ENCODE peak calls at places on chromosomes 4 and X, in seven cellular contexts. One of them, this sample, is unnamed. For H3K27me3, the result is how much of the 10 kb centered on the place peaks cover.

GRCh38 chr4:32196950-32197688 is 1477.0 kb downstream of the PCDH7 start:
- DNase-seq in suprapubic skin: no peak
- DNase-seq in mammary epithelial cell: no peak
- DNase-seq in heart right ventricle: no peak
- DNase-seq in left ventricle myocardium inferior: no peak
- DNase-seq in spleen: no peak
- DNase-seq in upper lobe of right lung: no peak
- DNase-seq in this sample: no peak

GRCh38 chrX:136742721-136743379 is 37.9 kb downstream of the ARHGEF6 start:
- DNase-seq in mammary epithelial cell: no peak
- DNase-seq in left ventricle myocardium inferior: no peak
- DNase-seq in suprapubic skin: no peak
- DNase-seq in spleen: no peak
- DNase-seq in upper lobe of right lung: no peak
- DNase-seq in heart right ventricle: no peak
- DNase-seq in this sample: no peak

GRCh38 chr4:104940927-104941326 is 205.7 kb upstream of the TET2 start:
- DNase-seq in suprapubic skin: no peak
- DNase-seq in mammary epithelial cell: no peak
- DNase-seq in spleen: no peak
- DNase-seq in heart right ventricle: no peak
- DNase-seq in left ventricle myocardium inferior: no peak
- DNase-seq in upper lobe of right lung: no peak
- DNase-seq in this sample: no peak

GRCh38 chr4:85707591-85707990 is 232.6 kb downstream of the ARHGAP24 start:
- DNase-seq in spleen: no peak
- DNase-seq in upper lobe of right lung: no peak
- DNase-seq in suprapubic skin: no peak
- DNase-seq in left ventricle myocardium inferior: no peak
- DNase-seq in mammary epithelial cell: no peak
- DNase-seq in heart right ventricle: no peak
- DNase-seq in this sample: no peak

GRCh38 chr4:158033416-158033863 is 139.4 kb downstream of the GASK1B start:
- DNase-seq in heart right ventricle: peak
- DNase-seq in upper lobe of right lung: no peak
- DNase-seq in mammary epithelial cell: peak
- DNase-seq in left ventricle myocardium inferior: no peak
- DNase-seq in suprapubic skin: no peak
- DNase-seq in spleen: no peak
- DNase-seq in this sample: no peak

GRCh38 chr4:11669156-11669555 is 240.5 kb upstream of the HS3ST1 start:
- DNase-seq in mammary epithelial cell: peak
- DNase-seq in left ventricle myocardium inferior: no peak
- DNase-seq in upper lobe of right lung: no peak
- DNase-seq in heart right ventricle: no peak
- DNase-seq in suprapubic skin: no peak
- DNase-seq in spleen: no peak
- DNase-seq in this sample: no peak

GRCh38 chr4:42483426-42484379 is 86.4 kb downstream of the SHISA3 start:
- DNase-seq in suprapubic skin: no peak
- DNase-seq in left ventricle myocardium inferior: no peak
- DNase-seq in mammary epithelial cell: no peak
- DNase-seq in upper lobe of right lung: no peak
- DNase-seq in spleen: no peak
- DNase-seq in heart right ventricle: no peak
- DNase-seq in this sample: no peak

GRCh38 chr4:83662204-83662603 is 126.3 kb downstream of the GPAT3 start:
- DNase-seq in mammary epithelial cell: no peak
- DNase-seq in upper lobe of right lung: no peak
- DNase-seq in heart right ventricle: no peak
- DNase-seq in left ventricle myocardium inferior: no peak
- DNase-seq in suprapubic skin: no peak
- DNase-seq in spleen: no peak
- DNase-seq in this sample: no peak

GRCh38 chrX:114842181-114842580 is 175.2 kb downstream of the IL13RA2 start:
- DNase-seq in spleen: no peak
- DNase-seq in mammary epithelial cell: no peak
- DNase-seq in suprapubic skin: no peak
- DNase-seq in heart right ventricle: no peak
- DNase-seq in upper lobe of right lung: no peak
- DNase-seq in left ventricle myocardium inferior: no peak
- DNase-seq in this sample: no peak

GRCh38 chr4:140252144-140252741 is 98.3 kb upstream of the MAML3 start:
- DNase-seq in mammary epithelial cell: no peak
- DNase-seq in left ventricle myocardium inferior: no peak
- DNase-seq in suprapubic skin: no peak
- DNase-seq in heart right ventricle: no peak
- DNase-seq in upper lobe of right lung: peak
- DNase-seq in spleen: no peak
- DNase-seq in this sample: no peak

GRCh38 chrX:65522739-65523372 is 11.7 kb downstream of the LAS1L start:
- DNase-seq in left ventricle myocardium inferior: no peak
- DNase-seq in mammary epithelial cell: peak
- DNase-seq in heart right ventricle: no peak
- DNase-seq in spleen: no peak
- DNase-seq in upper lobe of right lung: no peak
- DNase-seq in suprapubic skin: no peak
- DNase-seq in this sample: no peak

GRCh38 chr4:93174598-93174997 is 654.0 kb upstream of the ATOH1 start:
- DNase-seq in upper lobe of right lung: no peak
- DNase-seq in left ventricle myocardium inferior: no peak
- DNase-seq in spleen: no peak
- DNase-seq in mammary epithelial cell: no peak
- DNase-seq in suprapubic skin: no peak
- DNase-seq in heart right ventricle: no peak
- DNase-seq in this sample: no peak

GRCh38 chr4:155032521-155033229 is 175.8 kb upstream of the NPY2R start:
- DNase-seq in suprapubic skin: no peak
- DNase-seq in upper lobe of right lung: no peak
- DNase-seq in spleen: no peak
- DNase-seq in heart right ventricle: no peak
- DNase-seq in mammary epithelial cell: no peak
- DNase-seq in left ventricle myocardium inferior: no peak
- DNase-seq in this sample: no peak

GRCh38 chrX:150849996-150850720 is 48.3 kb downstream of the CD99L2 start:
- DNase-seq in mammary epithelial cell: peak
- DNase-seq in upper lobe of right lung: no peak
- DNase-seq in suprapubic skin: no peak
- DNase-seq in heart right ventricle: no peak
- DNase-seq in left ventricle myocardium inferior: no peak
- DNase-seq in spleen: no peak
- DNase-seq in this sample: no peak

GRCh38 chr4:106585920-106586349 is 217.4 kb upstream of the GIMD1 start:
- DNase-seq in heart right ventricle: no peak
- DNase-seq in mammary epithelial cell: peak
- DNase-seq in spleen: no peak
- DNase-seq in upper lobe of right lung: no peak
- DNase-seq in left ventricle myocardium inferior: no peak
- DNase-seq in suprapubic skin: no peak
- DNase-seq in this sample: no peak
- H3K27ac ChIP-seq in heart right ventricle: no peak
- H3K27ac ChIP-seq in mammary epithelial cell: peak
- H3K27ac ChIP-seq in spleen: no peak
- H3K27ac ChIP-seq in upper lobe of right lung: no peak
- H3K27ac ChIP-seq in left ventricle myocardium inferior: no peak
- H3K27ac ChIP-seq in suprapubic skin: no peak
- H3K27ac ChIP-seq in this sample: no peak

GRCh38 chr4:102760645-102761477 is at the start of gene MANBA:
- DNase-seq in left ventricle myocardium inferior: peak
- DNase-seq in upper lobe of right lung: peak
- DNase-seq in spleen: peak
- DNase-seq in mammary epithelial cell: peak
- DNase-seq in suprapubic skin: peak
- DNase-seq in heart right ventricle: peak
- DNase-seq in this sample: peak
- TF ChIP-seq CTCF in left ventricle myocardium inferior: no peak
- TF ChIP-seq CTCF in upper lobe of right lung: no peak
- TF ChIP-seq CTCF in spleen: no peak
- TF ChIP-seq CTCF in mammary epithelial cell: no peak
- TF ChIP-seq CTCF in suprapubic skin: no peak
- TF ChIP-seq CTCF in heart right ventricle: no peak
- TF ChIP-seq CTCF in this sample: no peak

DNA sequence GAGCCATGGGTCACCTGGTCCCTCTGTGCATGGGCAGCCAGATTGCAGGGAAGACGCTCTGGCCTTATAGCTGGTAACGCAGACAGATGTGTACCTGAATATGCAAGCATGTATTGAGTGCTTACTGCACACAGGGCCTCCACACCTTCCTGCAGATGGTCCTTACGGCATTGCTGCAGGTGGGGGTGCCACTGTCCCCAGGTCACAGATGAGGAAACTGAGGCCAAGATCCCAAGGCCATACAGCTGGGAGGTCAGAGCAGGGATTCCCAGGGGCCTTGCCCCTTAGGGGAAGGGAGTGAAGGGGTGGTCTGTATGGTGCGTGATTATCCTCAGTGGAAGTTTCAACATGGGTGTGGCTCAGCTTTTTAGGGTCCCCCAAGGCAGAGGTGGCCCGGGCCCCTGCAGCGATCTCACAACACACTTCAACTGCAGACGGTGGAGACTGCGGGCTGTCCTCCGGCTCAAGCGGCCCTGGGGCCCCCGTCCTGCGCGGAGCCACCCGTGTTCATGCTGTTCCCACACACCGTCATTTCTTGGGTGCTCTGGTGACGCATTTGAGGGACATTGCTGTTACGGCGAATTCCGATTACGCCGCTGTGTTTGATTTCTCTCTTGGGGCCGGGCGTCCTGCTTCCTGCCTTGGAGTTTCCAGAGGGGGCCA is 8.1 kb downstream of the DOK7 start:
- DNase-seq in left ventricle myocardium inferior: no peak
- DNase-seq in suprapubic skin: no peak
- DNase-seq in upper lobe of right lung: no peak
- DNase-seq in mammary epithelial cell: no peak
- DNase-seq in heart right ventricle: no peak
- DNase-seq in spleen: peak
- DNase-seq in this sample: no peak
- H3K27me3 ChIP-seq in left ventricle myocardium inferior: under half
- H3K27me3 ChIP-seq in suprapubic skin: half or more
- H3K27me3 ChIP-seq in upper lobe of right lung: under half
- H3K27me3 ChIP-seq in mammary epithelial cell: under half
- H3K27me3 ChIP-seq in heart right ventricle: under half
- H3K27me3 ChIP-seq in spleen: under half
- H3K27me3 ChIP-seq in this sample: under half

GRCh38 chr4:147737623-147738022 is 5.7 kb downstream of the ARHGAP10 start:
- DNase-seq in heart right ventricle: no peak
- DNase-seq in spleen: no peak
- DNase-seq in upper lobe of right lung: no peak
- DNase-seq in left ventricle myocardium inferior: no peak
- DNase-seq in mammary epithelial cell: no peak
- DNase-seq in suprapubic skin: no peak
- DNase-seq in this sample: no peak

GRCh38 chr4:147736458-147736857 is 4.6 kb downstream of the ARHGAP10 start:
- DNase-seq in spleen: no peak
- DNase-seq in heart right ventricle: no peak
- DNase-seq in mammary epithelial cell: peak
- DNase-seq in suprapubic skin: no peak
- DNase-seq in upper lobe of right lung: no peak
- DNase-seq in left ventricle myocardium inferior: no peak
- DNase-seq in this sample: no peak

GRCh38 chr4:147734496-147734895 is 2.6 kb downstream of the ARHGAP10 start:
- DNase-seq in left ventricle myocardium inferior: no peak
- DNase-seq in spleen: no peak
- DNase-seq in mammary epithelial cell: no peak
- DNase-seq in upper lobe of right lung: no peak
- DNase-seq in heart right ventricle: no peak
- DNase-seq in suprapubic skin: no peak
- DNase-seq in this sample: no peak

GRCh38 chr4:147733614-147734344 is 1.9 kb downstream of the ARHGAP10 start:
- DNase-seq in upper lobe of right lung: no peak
- DNase-seq in heart right ventricle: peak
- DNase-seq in left ventricle myocardium inferior: peak
- DNase-seq in spleen: no peak
- DNase-seq in suprapubic skin: no peak
- DNase-seq in mammary epithelial cell: peak
- DNase-seq in this sample: no peak

GRCh38 chr4:147735413-147736301 is 3.8 kb downstream of the ARHGAP10 start:
- DNase-seq in suprapubic skin: no peak
- DNase-seq in upper lobe of right lung: no peak
- DNase-seq in mammary epithelial cell: no peak
- DNase-seq in spleen: no peak
- DNase-seq in heart right ventricle: no peak
- DNase-seq in left ventricle myocardium inferior: no peak
- DNase-seq in this sample: no peak
- H3K27ac ChIP-seq in suprapubic skin: no peak
- H3K27ac ChIP-seq in upper lobe of right lung: no peak
- H3K27ac ChIP-seq in mammary epithelial cell: peak
- H3K27ac ChIP-seq in spleen: no peak
- H3K27ac ChIP-seq in heart right ventricle: peak
- H3K27ac ChIP-seq in left ventricle myocardium inferior: peak
- H3K27ac ChIP-seq in this sample: no peak

GRCh38 chr4:88284378-88285234 is at the start of gene PPM1K:
- DNase-seq in spleen: peak
- DNase-seq in mammary epithelial cell: peak
- DNase-seq in suprapubic skin: peak
- DNase-seq in left ventricle myocardium inferior: peak
- DNase-seq in upper lobe of right lung: peak
- DNase-seq in heart right ventricle: peak
- DNase-seq in this sample: peak
- TF ChIP-seq CTCF in spleen: peak
- TF ChIP-seq CTCF in mammary epithelial cell: no peak
- TF ChIP-seq CTCF in suprapubic skin: no peak
- TF ChIP-seq CTCF in left ventricle myocardium inferior: peak
- TF ChIP-seq CTCF in upper lobe of right lung: peak
- TF ChIP-seq CTCF in heart right ventricle: peak
- TF ChIP-seq CTCF in this sample: peak

DNA sequence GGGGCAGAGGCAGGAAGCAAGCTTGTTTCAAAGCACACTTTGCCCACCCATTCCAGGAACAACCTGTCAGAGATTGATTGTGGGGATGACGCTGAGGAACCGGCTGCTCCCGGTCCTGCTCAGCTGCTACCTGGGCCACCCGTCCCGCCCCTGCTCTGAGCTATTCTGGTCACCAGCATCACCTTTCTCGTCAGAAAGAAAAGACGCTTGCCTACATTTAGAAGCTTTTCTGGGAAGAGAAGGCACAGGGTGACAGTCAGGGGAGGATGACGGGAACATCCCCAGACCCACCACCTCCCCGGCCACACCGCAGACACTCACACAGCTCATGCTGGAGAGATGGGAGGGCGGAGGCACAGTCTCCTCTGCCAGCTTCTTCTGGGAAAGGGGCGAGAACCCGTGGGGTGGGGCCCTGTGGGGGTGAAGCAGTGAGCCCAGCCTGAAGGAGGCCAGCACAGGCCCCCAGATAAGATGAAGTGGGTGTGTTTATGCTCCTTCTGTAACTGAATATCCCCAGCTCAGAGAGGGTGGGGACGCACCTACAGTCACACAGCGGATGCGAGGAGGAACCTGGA is 81.8 kb downstream of the CPZ start:
- DNase-seq in spleen: peak
- DNase-seq in left ventricle myocardium inferior: no peak
- DNase-seq in heart right ventricle: no peak
- DNase-seq in suprapubic skin: no peak
- DNase-seq in mammary epithelial cell: no peak
- DNase-seq in upper lobe of right lung: no peak
- DNase-seq in this sample: no peak
- H3K27me3 ChIP-seq in spleen: under half
- H3K27me3 ChIP-seq in left ventricle myocardium inferior: half or more
- H3K27me3 ChIP-seq in heart right ventricle: under half
- H3K27me3 ChIP-seq in suprapubic skin: under half
- H3K27me3 ChIP-seq in mammary epithelial cell: under half
- H3K27me3 ChIP-seq in upper lobe of right lung: under half
- H3K27me3 ChIP-seq in this sample: under half

GRCh38 chr4:47862297-47862696 is 24.4 kb upstream of the CORIN start:
- DNase-seq in suprapubic skin: no peak
- DNase-seq in upper lobe of right lung: no peak
- DNase-seq in left ventricle myocardium inferior: no peak
- DNase-seq in spleen: no peak
- DNase-seq in heart right ventricle: no peak
- DNase-seq in mammary epithelial cell: no peak
- DNase-seq in this sample: no peak
- H3K27ac ChIP-seq in suprapubic skin: no peak
- H3K27ac ChIP-seq in upper lobe of right lung: no peak
- H3K27ac ChIP-seq in left ventricle myocardium inferior: no peak
- H3K27ac ChIP-seq in spleen: no peak
- H3K27ac ChIP-seq in heart right ventricle: no peak
- H3K27ac ChIP-seq in mammary epithelial cell: no peak
- H3K27ac ChIP-seq in this sample: no peak